ENCODE peak calls at places on chromosomes 6 and 20, in nine cellular contexts. L is colonic mucosa, U is IMR-90, P is adipocyte, C is suprapubic skin, O is GM23248, N is tibial nerve, W is fibroblast of lung, T is ovary. J is an unnamed sample.

GRCh38 chr6:135935951-135936601 is 84.6 kb downstream of the PDE7B start:
- DNase-seq in N (no peak), O (peak; percentile 85), L (no peak), U (peak; percentile 75), T (no peak), C (no peak), P (peak; percentile 86), W (peak; percentile 82), J (peak; percentile 80)

GRCh38 chr20:22584922-22585785 is 782 bp upstream of the FOXA2 start:
- DNase-seq in C (no peak), P (no peak), N (no peak), U (no peak), L (peak; percentile 67), W (no peak), T (no peak), O (no peak), J (no peak)

GRCh38 chr20:57651977-57652864 is 32.0 kb upstream of the ZBP1 start:
- DNase-seq in C (peak; percentile 57), L (peak; percentile 16), U (no peak), O (no peak), W (no peak), P (no peak), N (peak; percentile 4), T (no peak), J (no peak)

GRCh38 chr6:15326072-15326614 is 80.3 kb downstream of the JARID2 start:
- DNase-seq in P (no peak), T (no peak), C (no peak), O (no peak), L (no peak), W (no peak), N (no peak), U (no peak), J (peak; percentile 26)

GRCh38 chr6:126716826-126717514 is 377.1 kb downstream of the CENPW start:
- DNase-seq in P (no peak), T (no peak), W (no peak), N (no peak), U (peak; percentile 11), C (no peak), O (no peak), L (no peak), J (no peak)

GRCh38 chr20:53902968-53903651 is 167.3 kb downstream of the BCAS1 start:
- DNase-seq in O (peak; percentile 67), L (no peak), C (peak; percentile 48), W (no peak), T (no peak), P (no peak), U (no peak), N (no peak), J (peak; percentile 50)

GRCh38 chr20:9739991-9740390 is 98.9 kb downstream of the PAK5 start:
- DNase-seq in N (no peak), O (no peak), T (no peak), L (no peak), C (no peak), P (no peak), U (no peak), W (no peak), J (no peak)

GRCh38 chr20:17950670-17951069 is 17.9 kb downstream of the SNX5 start:
- DNase-seq in P (no peak), T (no peak), W (no peak), O (no peak), C (no peak), N (no peak), L (no peak), U (no peak), J (no peak)

GRCh38 chr6:150420428-150420827 is 51.6 kb downstream of the IYD start:
- DNase-seq in P (no peak), N (no peak), T (no peak), L (no peak), W (no peak), C (no peak), U (no peak), O (no peak), J (no peak)

GRCh38 chr6:150418825-150419594 is 50.2 kb downstream of the IYD start:
- DNase-seq in U (peak; percentile 36), C (peak; percentile 77), O (peak; percentile 81), T (peak; percentile 66), N (peak; percentile 67), P (peak; percentile 89), L (peak; percentile 75), W (peak; percentile 65), J (peak; percentile 56)

GRCh38 chr6:150417247-150417646 is 48.4 kb downstream of the IYD start:
- DNase-seq in U (no peak), N (no peak), O (no peak), L (no peak), C (no peak), W (no peak), T (no peak), P (no peak), J (no peak)

GRCh38 chr6:150416120-150416519 is 47.3 kb downstream of the IYD start:
- DNase-seq in O (no peak), N (no peak), L (no peak), W (no peak), P (no peak), C (no peak), U (no peak), T (no peak), J (no peak)

DNA sequence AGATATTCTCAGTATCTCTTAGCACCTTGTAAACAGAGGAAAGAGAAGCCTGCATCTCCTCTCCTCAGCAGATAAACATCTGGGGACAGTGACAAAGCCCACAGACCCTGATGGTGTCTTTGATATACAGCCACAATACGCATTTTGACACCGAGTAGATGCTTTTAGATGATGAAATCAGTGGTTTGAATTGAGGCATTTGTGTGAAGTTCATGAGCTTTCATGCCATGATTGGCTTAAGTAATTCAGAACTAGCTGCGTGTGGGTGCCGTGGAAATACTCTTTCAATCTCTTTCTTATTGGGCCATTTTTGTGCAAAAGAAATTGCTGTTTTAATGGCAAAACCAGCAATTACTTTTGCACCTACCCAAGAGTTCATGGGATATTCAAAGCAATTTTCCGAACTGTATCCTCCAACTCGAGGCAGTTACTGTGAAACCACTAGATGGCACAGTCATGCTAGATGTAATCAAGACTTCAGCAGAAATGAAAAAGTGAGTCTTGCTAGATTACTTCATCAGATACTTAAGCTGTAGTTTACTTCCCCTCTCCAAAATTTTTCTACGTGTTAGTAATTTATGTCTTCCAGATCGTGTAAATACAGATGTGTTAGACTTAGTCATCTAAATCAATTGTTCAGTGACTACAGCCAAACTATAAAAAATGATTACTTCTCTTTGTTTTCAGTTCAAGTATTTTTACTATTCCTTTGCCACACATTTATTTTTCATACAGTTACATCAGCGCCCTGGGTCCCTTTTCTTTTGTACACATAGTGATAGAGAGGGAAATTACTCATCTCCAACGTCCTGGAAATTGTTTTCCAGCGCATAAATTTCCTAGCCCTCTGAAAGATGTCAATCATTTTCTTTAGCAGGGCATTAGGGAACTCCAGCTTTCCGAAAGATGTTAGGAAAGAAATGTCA is 49.4 kb downstream of the IYD start:
- DNase-seq in U (peak; percentile 84), C (no peak), T (no peak), W (peak; percentile 93), N (peak; percentile 59), P (peak; percentile 92), O (peak; percentile 93), L (peak; percentile 50), J (peak; percentile 44)
- H3K4me3 ChIP-seq in U (no peak overlapping the region), C (peak overlapping the region; percentile 43), T (peak overlapping the region; percentile 27), W (peak overlapping the region; percentile 29), N (peak overlapping the region; percentile 36), P (peak overlapping the region; percentile 71), O (peak overlapping the region; percentile 64), L (peak overlapping the region; percentile 4), J (peak overlapping the region; percentile 12)

GRCh38 chr20:12276011-12276673 is 358.4 kb downstream of the BTBD3 start:
- DNase-seq in L (no peak), N (no peak), C (no peak), U (no peak), P (no peak), W (no peak), O (no peak), T (no peak), J (no peak)
- H3K36me3 ChIP-seq in L (no peaks in the 10 kb centered on the region), N (no peaks in the 10 kb centered on the region), C (no peaks in the 10 kb centered on the region), U (no peaks in the 10 kb centered on the region), P (no peaks in the 10 kb centered on the region), W (no peaks in the 10 kb centered on the region), O (no peaks in the 10 kb centered on the region), T (no peaks in the 10 kb centered on the region), J (no peaks in the 10 kb centered on the region)

GRCh38 chr20:820328-820953 is 13.1 kb upstream of the FAM110A start:
- DNase-seq in T (no peak), P (no peak), C (no peak), U (no peak), O (no peak), N (no peak), L (no peak), W (no peak), J (no peak)

GRCh38 chr20:819680-820327 is 13.7 kb upstream of the FAM110A start:
- DNase-seq in O (no peak), L (no peak), T (no peak), U (no peak), C (no peak), P (no peak), N (no peak), W (no peak), J (no peak)

GRCh38 chr20:815226-815625 is 18.3 kb upstream of the FAM110A start:
- DNase-seq in N (no peak), L (no peak), U (no peak), W (no peak), P (no peak), T (no peak), C (no peak), O (no peak), J (no peak)

GRCh38 chr20:815914-816606 is 17.5 kb upstream of the FAM110A start:
- DNase-seq in W (peak; percentile 53), T (peak; percentile 64), P (peak; percentile 84), C (no peak), L (peak; percentile 49), N (peak; percentile 46), O (peak; percentile 61), U (peak; percentile 43), J (peak; percentile 30)

DNA sequence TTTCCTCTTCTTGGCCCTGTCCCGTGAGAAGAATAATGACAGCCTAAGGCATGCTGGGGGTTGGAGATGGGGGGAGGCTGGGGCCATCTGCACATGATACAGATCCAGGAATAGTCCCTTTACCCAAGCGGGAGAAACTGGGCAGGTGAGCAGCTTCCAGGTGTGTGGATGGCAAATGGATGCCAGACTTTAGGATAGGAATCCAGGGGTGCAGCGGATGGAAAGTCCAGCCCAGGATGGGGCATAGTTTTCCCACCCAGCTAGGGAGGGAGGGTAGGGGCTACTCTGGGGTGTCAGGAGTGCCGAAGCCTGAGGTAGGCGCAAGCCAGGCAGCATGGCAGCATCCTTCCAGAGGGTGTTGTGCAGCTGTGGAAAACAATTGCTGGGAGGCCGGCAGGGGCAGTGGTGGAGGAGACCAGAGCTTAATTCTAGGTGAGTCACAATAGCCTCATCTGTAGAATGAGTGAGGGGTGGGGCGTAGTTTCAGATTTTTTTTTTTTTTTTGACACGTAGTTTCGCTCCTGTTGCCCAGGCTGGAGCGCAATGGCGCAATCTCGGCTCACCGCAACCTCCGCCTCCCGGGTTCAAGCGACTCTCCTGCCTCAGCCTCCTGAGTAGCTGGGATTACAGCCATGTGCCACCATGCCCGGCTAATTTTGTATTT is 15.4 kb upstream of the FAM110A start:
- DNase-seq in W (no peak), O (peak; percentile 37), T (no peak), L (no peak), N (no peak), C (no peak), U (no peak), P (no peak), J (peak; percentile 38)
- H3K9me3 ChIP-seq in W (no peaks in the 10 kb centered on the region), O (no peaks in the 10 kb centered on the region), T (no peaks in the 10 kb centered on the region), L (no peaks in the 10 kb centered on the region), N (no peaks in the 10 kb centered on the region), C (no peaks in the 10 kb centered on the region), U (no peaks in the 10 kb centered on the region), P (no peaks in the 10 kb centered on the region), J (no peaks in the 10 kb centered on the region)

DNA sequence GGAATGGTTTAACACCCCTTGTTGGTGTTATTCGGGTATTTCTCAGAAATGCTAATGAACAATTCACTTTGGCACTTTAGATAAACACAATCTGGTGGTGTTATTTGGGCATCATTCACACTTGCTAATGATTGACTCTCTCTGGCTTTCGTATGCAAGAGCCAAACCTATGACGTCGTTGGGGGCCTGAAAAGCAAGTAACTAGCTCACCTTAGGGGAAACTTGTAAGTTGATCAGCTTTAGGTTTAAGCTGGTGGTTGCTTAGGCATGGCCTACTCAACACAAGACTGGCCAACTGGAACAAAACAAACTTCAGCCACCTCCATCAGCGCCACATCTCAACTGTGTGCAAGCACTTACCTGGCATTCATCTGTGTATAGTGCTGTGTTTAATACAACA is 24.4 kb upstream of the OLIG3 start:
- DNase-seq in T (no peak), N (no peak), W (no peak), L (no peak), O (no peak), U (no peak), P (no peak), C (no peak), J (no peak)
- H3K4me3 ChIP-seq in T (no peak overlapping the region), N (no peak overlapping the region), W (no peak overlapping the region), L (no peak overlapping the region), O (no peak overlapping the region), U (no peak overlapping the region), P (no peak overlapping the region), C (no peak overlapping the region), J (no peak overlapping the region)